ENCODE peak calls at places on chromosomes 4 and X, in four cellular contexts. I is CD4-positive, alpha-beta T cell; G is lower lobe of right lung; K is activated B cell treated with CpG ODN at 0.5 μM for 24 hours. U is an unnamed sample.

GRCh38 chr4:7414736-7415510 is 19.8 kb downstream of the PSAPL1 start:
- DNase-seq in K (no peak), G (no peak), I (no peak), U (no peak)

GRCh38 chr4:121771869-121772268 is 6.9 kb upstream of the SMIM43 start:
- DNase-seq in G (no peak), I (no peak), K (no peak), U (no peak)

GRCh38 chr4:70927502-70928139 is 25.5 kb downstream of the MOB1B start:
- DNase-seq in I (no peak), G (no peak), K (no peak), U (no peak)

GRCh38 chrX:154750301-154751120 is at the start of gene GAB3:
- DNase-seq in K (peak), I (peak), G (peak), U (no peak)

GRCh38 chr4:94127707-94128328 is 79.8 kb upstream of the SMARCAD1 start:
- DNase-seq in K (no peak), I (no peak), G (no peak), U (no peak)

GRCh38 chr4:38135201-38135600 is 175.0 kb downstream of the PTTG2 start:
- DNase-seq in I (no peak), K (no peak), G (no peak), U (no peak)

GRCh38 chrX:111095974-111096870 is at the start of gene PAK3:
- DNase-seq in I (no peak), K (no peak), G (peak), U (peak)

GRCh38 chr4:173698557-173699262 is 168.7 kb upstream of the HAND2 start:
- DNase-seq in K (no peak), I (no peak), G (no peak), U (peak)

GRCh38 chr4:2330119-2331042 is 68.5 kb upstream of the MXD4 start:
- DNase-seq in I (no peak), K (no peak), G (no peak), U (no peak)

GRCh38 chr4:159051245-159052071 is 51.4 kb upstream of the RAPGEF2 start:
- DNase-seq in I (no peak), G (no peak), K (no peak), U (no peak)

GRCh38 chr4:104763554-104764210 is 269.0 kb upstream of the CXXC4 start:
- DNase-seq in K (no peak), G (no peak), I (no peak), U (no peak)

GRCh38 chr4:81913427-81913878 is 441.7 kb upstream of the RASGEF1B start:
- DNase-seq in G (peak), I (peak), K (peak), U (no peak)

GRCh38 chrX:73127700-73128241 is 48.5 kb upstream of the PABPC1L2A start:
- DNase-seq in K (no peak), I (no peak), G (no peak), U (peak)

GRCh38 chrX:134933911-134934310 is 56.9 kb upstream of the SMIM10 start:
- DNase-seq in G (no peak), K (no peak), I (no peak), U (no peak)

GRCh38 chr4:20474119-20474518 is 222.4 kb downstream of the SLIT2 start:
- DNase-seq in I (no peak), K (no peak), G (no peak), U (no peak)

GRCh38 chr4:73341454-73341853 is 62.6 kb upstream of the ALB start:
- DNase-seq in G (no peak), K (no peak), I (no peak), U (no peak)

GRCh38 chr4:74258949-74259348 is 49.3 kb upstream of the EPGN start:
- DNase-seq in K (no peak), I (no peak), G (no peak), U (no peak)

GRCh38 chrX:7147431-7147977 is at the start of gene STS:
- DNase-seq in I (peak), G (peak), K (no peak), U (no peak)

GRCh38 chr4:53705972-53706371 is 114.7 kb upstream of the LNX1 start:
- DNase-seq in I (no peak), G (no peak), K (no peak), U (no peak)
- TF ChIP-seq CTCF in I (no peak), G (no peak), K (no peak), U (no peak)

DNA sequence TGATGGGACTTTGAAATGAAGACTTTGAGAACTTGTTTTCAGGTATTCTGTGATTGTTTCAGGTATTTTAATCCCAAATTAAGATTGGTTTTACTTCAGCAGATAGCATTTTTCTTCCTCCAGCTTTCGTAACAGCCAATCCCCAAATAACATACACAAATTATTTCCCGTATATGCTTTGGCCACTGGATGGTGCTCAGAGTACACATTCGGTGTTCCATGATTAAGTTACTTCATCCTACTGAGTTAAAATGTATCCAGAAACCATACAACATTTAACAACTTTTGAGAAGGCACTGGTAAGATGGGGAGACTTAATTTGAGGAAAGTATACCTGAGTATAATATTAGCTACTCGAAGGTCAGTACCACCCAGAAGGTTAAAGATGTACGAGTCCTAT is 233.4 kb upstream of the FAM47A start:
- DNase-seq in I (no peak), G (no peak), K (no peak), U (no peak)
- TF ChIP-seq CTCF in I (no peak), G (peak), K (no peak), U (no peak)

GRCh38 chr4:150588341-150588740 is 6.4 kb downstream of the MAB21L2 start:
- DNase-seq in I (no peak), K (no peak), G (no peak), U (no peak)

GRCh38 chr4:150589174-150589573 is 7.2 kb downstream of the MAB21L2 start:
- DNase-seq in G (no peak), K (no peak), I (no peak), U (no peak)

GRCh38 chr4:150593996-150594395 is 12.0 kb downstream of the MAB21L2 start:
- DNase-seq in I (no peak), G (no peak), K (no peak), U (no peak)

GRCh38 chr4:150591904-150592303 is 10.0 kb downstream of the MAB21L2 start:
- DNase-seq in G (no peak), I (no peak), K (no peak), U (no peak)

DNA sequence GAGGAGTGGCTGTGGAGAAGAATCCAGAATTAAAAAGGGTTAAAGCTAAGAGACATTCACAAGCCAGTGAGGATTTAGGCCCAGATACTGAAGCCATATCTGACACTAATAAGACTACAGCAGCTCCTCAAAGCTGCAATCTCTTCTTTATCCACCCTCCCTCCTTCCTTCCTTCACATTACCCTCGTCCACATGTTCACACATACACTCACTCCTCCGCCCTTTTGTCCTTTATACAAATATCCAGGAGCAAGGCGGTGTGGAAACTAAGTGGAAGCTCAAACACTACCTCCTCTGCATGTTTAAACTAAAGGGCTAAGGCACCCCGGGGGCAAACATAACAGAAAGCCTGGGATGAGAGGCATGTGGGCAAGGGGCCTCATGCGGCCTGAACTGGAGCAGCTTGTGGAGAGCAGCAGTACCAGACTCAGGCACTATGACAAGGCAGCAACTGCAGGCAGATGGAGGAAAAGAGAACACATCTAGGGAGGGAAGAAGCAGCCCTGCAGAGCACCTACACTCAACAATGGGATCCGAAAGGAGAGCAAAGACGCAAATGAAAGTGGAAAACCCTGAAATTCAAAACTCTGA is 9.4 kb downstream of the MAB21L2 start:
- DNase-seq in G (no peak), K (no peak), I (no peak), U (no peak)
- TF ChIP-seq CTCF in G (no peak), K (no peak), I (no peak), U (no peak)

DNA sequence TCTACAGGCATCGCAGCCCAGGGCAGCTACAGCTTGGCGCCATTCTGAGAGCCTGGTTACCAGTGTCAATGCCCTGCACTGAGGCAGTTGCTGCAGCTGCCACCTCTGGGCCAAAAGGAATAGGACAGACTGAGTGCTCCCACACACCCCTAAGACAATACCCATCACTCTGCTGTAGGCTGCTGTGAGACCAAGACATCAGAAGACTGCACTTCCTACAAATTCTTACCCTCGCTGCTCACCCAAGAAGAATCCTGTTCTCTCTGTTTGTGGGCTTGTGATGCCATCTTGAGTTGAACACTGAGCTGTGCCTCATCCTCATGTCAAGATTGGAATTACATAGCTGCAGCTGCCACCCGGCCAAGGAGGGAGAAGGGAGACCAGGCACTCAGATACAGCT is 1847.0 kb upstream of the PCDH10 start:
- DNase-seq in K (no peak), I (no peak), G (no peak), U (no peak)
- TF ChIP-seq CTCF in K (no peak), I (no peak), G (no peak), U (no peak)

DNA sequence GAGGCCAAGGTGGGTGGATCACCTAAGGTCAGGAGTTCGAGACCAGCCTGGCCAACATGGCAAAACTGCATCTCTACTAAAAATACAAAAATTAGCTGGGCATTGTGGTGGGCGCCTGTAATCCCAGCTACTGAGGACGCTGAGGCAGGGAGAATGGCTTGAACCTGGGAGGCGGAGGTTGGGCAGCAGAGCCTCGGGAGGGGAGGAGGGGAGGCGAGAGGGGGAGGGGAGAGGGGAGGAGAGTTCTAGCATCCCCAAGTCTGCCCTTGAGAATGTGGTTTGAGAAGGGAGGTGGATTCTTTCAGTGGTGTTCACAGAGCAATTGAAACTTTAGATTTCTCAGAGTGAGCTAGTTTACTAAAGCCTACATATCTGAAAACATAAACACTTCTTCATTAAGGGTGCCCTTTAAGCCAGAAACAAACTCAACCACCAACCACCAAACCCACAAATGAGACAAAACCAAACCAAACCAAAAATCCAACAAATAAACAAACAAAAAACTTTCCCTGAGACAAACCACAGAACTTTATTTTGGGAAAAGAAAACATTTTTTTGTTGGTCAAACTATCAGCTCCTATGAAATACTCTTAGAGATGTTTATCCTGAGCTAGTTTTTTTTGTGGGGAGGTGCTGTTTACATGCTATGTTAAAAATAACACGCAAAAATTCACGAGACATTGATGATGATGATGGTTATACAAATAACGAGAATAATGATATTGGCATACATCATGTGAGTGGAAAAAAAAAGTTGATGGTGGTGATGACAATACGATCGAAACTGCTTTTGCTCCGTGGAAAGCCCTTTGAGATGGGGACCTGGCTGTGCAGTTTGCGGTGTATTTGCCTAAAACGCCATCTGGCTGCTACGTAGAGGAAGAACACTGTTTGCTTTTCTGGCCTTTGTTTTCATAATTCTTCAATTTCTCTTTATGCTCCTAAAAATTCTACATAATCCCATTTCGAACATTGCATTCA is 98.2 kb upstream of the PRKX start:
- DNase-seq in K (no peak), G (no peak), I (peak), U (peak)
- TF ChIP-seq CTCF in K (no peak), G (peak), I (peak), U (peak)

DNA sequence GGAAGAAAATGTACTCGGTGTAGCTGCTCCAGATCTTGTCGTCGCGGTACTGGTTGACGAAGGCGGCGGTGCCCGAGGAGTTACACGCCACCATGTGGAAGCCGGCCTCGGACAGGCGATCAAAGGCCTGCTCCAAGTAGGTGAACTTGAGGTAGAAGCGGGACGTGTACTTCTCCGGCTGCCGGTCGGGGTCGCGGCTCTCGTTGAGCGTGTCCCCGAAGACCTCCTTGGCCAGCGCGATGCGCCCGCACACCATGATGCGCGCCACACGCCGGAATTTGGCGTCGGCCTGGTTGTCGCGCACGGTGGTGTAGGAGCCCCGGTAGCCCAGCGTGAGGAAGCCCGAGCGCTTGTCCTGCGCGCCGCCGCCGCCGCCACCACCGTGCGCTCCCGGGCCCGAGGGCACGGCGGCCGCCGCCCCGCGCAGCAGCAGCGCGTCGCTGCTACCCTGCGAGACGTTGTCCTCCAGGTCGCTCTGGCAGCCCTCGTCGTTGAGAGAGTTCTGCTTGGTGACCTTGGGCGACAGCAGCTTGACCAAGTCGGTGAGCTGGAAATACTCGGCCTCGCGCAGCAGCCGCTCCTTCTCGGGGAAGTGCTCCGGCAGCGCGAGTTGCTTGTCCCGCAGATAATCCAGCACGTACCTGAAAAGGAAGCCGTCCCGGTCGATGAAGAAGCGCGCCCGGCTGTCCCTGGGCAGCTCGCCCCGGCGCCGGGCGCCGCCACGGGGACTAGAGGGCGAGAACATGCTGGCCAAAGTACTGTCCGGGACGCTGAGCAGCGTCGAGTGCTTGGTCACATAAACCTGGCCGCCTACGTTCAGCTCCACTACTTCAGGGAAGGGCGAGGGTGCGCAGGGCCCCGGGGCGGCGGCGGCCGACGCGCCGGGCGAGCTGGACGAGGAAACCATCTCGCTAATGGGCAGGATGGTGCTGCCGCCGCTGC is 775 bp downstream of the KCTD8 start:
- DNase-seq in G (peak), I (no peak), K (peak), U (peak)
- TF ChIP-seq CTCF in G (no peak), I (no peak), K (no peak), U (no peak)

DNA sequence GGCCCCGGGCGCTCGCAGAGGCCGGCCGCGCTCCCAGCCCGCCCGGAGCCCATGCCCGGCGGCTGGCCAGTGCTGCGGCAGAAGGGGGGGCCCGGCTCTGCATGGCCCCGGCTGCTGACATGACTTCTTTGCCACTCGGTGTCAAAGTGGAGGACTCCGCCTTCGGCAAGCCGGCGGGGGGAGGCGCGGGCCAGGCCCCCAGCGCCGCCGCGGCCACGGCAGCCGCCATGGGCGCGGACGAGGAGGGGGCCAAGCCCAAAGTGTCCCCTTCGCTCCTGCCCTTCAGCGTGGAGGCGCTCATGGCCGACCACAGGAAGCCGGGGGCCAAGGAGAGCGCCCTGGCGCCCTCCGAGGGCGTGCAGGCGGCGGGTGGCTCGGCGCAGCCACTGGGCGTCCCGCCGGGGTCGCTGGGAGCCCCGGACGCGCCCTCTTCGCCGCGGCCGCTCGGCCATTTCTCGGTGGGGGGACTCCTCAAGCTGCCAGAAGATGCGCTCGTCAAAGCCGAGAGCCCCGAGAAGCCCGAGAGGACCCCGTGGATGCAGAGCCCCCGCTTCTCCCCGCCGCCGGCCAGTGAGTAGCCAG is 425 bp downstream of the MSX1 start:
- DNase-seq in G (no peak), K (no peak), I (no peak), U (no peak)
- TF ChIP-seq CTCF in G (no peak), K (no peak), I (no peak), U (no peak)

GRCh38 chr4:187383181-187383580 is 612.4 kb upstream of the ZFP42 start:
- DNase-seq in K (no peak), G (no peak), I (no peak), U (no peak)

GRCh38 chr4:187378441-187378840 is 617.1 kb upstream of the ZFP42 start:
- DNase-seq in I (no peak), K (no peak), G (no peak), U (no peak)

DNA sequence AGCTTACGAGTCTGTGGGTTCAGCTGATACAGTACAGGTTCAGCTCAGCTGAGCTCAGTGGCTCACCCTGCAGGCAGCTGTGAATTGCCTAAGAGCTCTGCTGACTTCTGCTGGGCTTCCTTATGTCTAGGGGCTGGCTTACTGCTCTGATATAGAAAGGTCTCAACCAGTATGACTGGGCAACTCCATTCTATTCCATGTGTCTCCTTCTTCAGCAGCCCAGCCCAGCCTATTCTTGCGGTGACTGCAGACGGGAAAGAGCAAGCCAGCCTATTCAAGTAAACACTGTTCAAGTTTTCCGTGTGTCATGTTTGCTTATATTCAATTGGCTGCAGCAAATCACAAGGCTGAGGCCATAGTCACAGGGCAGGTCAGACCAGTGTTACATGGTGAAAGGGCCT is 615.4 kb upstream of the ZFP42 start:
- DNase-seq in K (no peak), G (peak), I (no peak), U (no peak)
- TF ChIP-seq CTCF in K (no peak), G (no peak), I (no peak), U (peak)